ENCODE peak calls at places on chromosomes 7 and 10, in seven cellular contexts. I, Y, A, F, O, H and C are unnamed samples.

GRCh38 chr10:51325649-51326048 is 251.4 kb downstream of the PRKG1 start:
- DNase-seq in F (no peak), O (no peak), H (no peak), I (no peak), Y (no peak), A (no peak), C (no peak)

GRCh38 chr10:59833810-59834209 is 72.5 kb downstream of the CCDC6 start:
- DNase-seq in A (no peak), H (no peak), O (no peak), Y (no peak), I (no peak), F (no peak), C (no peak)

GRCh38 chr10:37734971-37735370 is 122.4 kb downstream of the ZNF248 start:
- DNase-seq in I (peak), Y (peak), O (no peak), H (no peak), F (no peak), A (peak), C (no peak)

GRCh38 chr7:85673881-85674280 is 487.0 kb upstream of the SEMA3D start:
- DNase-seq in F (no peak), I (no peak), O (no peak), A (peak), H (no peak), Y (no peak), C (no peak)

GRCh38 chr7:66167773-66168367 is 37.3 kb upstream of the TPST1 start:
- DNase-seq in A (peak), I (no peak), F (no peak), O (no peak), Y (no peak), H (peak), C (no peak)

GRCh38 chr10:126663328-126663727 is 7.2 kb downstream of the C10orf90 start:
- DNase-seq in Y (no peak), O (peak), A (no peak), H (no peak), I (no peak), F (no peak), C (no peak)

GRCh38 chr7:140656548-140657515 is 15.9 kb upstream of the ADCK2 start:
- DNase-seq in F (no peak), Y (peak), H (no peak), I (no peak), O (no peak), A (peak), C (no peak)

GRCh38 chr7:98755138-98755898 is 114.5 kb downstream of the TMEM130 start:
- DNase-seq in H (no peak), F (no peak), Y (no peak), I (no peak), A (no peak), O (peak), C (no peak)

GRCh38 chr10:88528791-88529190 is 54.3 kb downstream of the RNLS start:
- DNase-seq in I (no peak), A (no peak), O (no peak), Y (no peak), H (no peak), F (no peak), C (no peak)

GRCh38 chr10:127142141-127142540 is 54.2 kb downstream of the INSYN2A start:
- DNase-seq in H (no peak), F (no peak), A (no peak), O (no peak), Y (peak), I (no peak), C (no peak)

GRCh38 chr10:89215511-89215910 is 8.4 kb upstream of the CH25H start:
- DNase-seq in O (no peak), A (peak), Y (no peak), H (no peak), F (no peak), I (no peak), C (no peak)

GRCh38 chr7:157494506-157495176 is 157.8 kb downstream of the DNAJB6 start:
- DNase-seq in O (no peak), F (no peak), H (no peak), I (no peak), A (no peak), Y (no peak), C (no peak)

GRCh38 chr7:155489862-155490696 is 32.1 kb downstream of the EN2 start:
- DNase-seq in O (no peak), F (no peak), A (no peak), Y (peak), H (no peak), I (no peak), C (no peak)

GRCh38 chr10:132549416-132549815 is 11.8 kb downstream of the INPP5A start:
- DNase-seq in H (no peak), I (no peak), A (no peak), F (no peak), O (no peak), Y (no peak), C (no peak)

GRCh38 chr7:51141451-51141971 is 175.1 kb downstream of the COBL start:
- DNase-seq in I (peak), Y (peak), O (peak), H (no peak), F (no peak), A (peak), C (no peak)

GRCh38 chr10:103238506-103239252 is 7.0 kb upstream of the RPEL1 start:
- DNase-seq in I (no peak), A (peak), Y (peak), O (no peak), F (no peak), H (no peak), C (no peak)

GRCh38 chr7:112205348-112206237 is 606 bp downstream of the DOCK4 start:
- DNase-seq in O (peak), H (no peak), I (peak), A (peak), F (no peak), Y (peak), C (peak)

GRCh38 chr10:21724695-21725371 is 190.8 kb downstream of the MLLT10 start:
- DNase-seq in F (peak), O (peak), H (peak), A (peak), Y (peak), I (peak), C (peak)

GRCh38 chr10:74150151-74151056 is at the start of gene AP3M1:
- DNase-seq in F (peak), I (peak), H (no peak), A (peak), O (peak), Y (no peak), C (peak)

GRCh38 chr7:141225916-141226618 is 152.2 kb downstream of the TMEM178B start:
- DNase-seq in O (no peak), Y (no peak), A (no peak), H (no peak), I (no peak), F (no peak), C (no peak)

GRCh38 chr10:45809829-45810228 is 37.5 kb downstream of the AGAP4 start:
- DNase-seq in H (no peak), A (no peak), Y (no peak), F (no peak), O (no peak), I (no peak), C (no peak)

GRCh38 chr10:24622781-24623301 is 100.8 kb downstream of the ARHGAP21 start:
- DNase-seq in H (no peak), Y (no peak), I (no peak), F (no peak), A (peak), O (no peak), C (no peak)

GRCh38 chr10:83881647-83882046 is 257.7 kb upstream of the GHITM start:
- DNase-seq in Y (no peak), O (peak), I (no peak), H (no peak), F (no peak), A (no peak), C (no peak)

GRCh38 chr10:99337261-99337905 is 8.2 kb downstream of the CNNM1 start:
- DNase-seq in I (no peak), A (no peak), Y (peak), H (no peak), O (no peak), F (no peak), C (no peak)

GRCh38 chr10:79246606-79247275 is 100.5 kb upstream of the PPIF start:
- DNase-seq in Y (no peak), I (no peak), H (no peak), O (no peak), F (no peak), A (peak), C (no peak)

GRCh38 chr7:158409816-158410330 is 177.8 kb downstream of the PTPRN2 start:
- DNase-seq in H (no peak), Y (no peak), A (no peak), I (no peak), O (no peak), F (no peak), C (no peak)

GRCh38 chr7:157885140-157885539 is 548.3 kb downstream of the DNAJB6 start:
- DNase-seq in O (no peak), Y (no peak), F (no peak), A (no peak), I (no peak), H (no peak), C (no peak)

GRCh38 chr10:4661572-4662255 is 164.3 kb upstream of the AKR1E2 start:
- DNase-seq in Y (no peak), H (no peak), I (no peak), F (no peak), O (no peak), A (peak), C (no peak)

GRCh38 chr7:93036807-93037206 is 81.0 kb downstream of the SAMD9 start:
- DNase-seq in O (no peak), A (no peak), H (no peak), F (no peak), I (no peak), Y (no peak), C (no peak)

GRCh38 chr7:8155836-8156235 is 106.1 kb downstream of the ICA1 start:
- DNase-seq in I (no peak), F (no peak), O (peak), Y (no peak), H (no peak), A (no peak), C (no peak)

GRCh38 chr7:94394058-94394398 is 667 bp upstream of the COL1A2 start:
- DNase-seq in F (no peak), O (no peak), H (no peak), A (no peak), Y (no peak), I (no peak), C (no peak)

GRCh38 chr10:52877453-52877852 is 104.9 kb upstream of the MBL2 start:
- DNase-seq in H (no peak), F (no peak), O (no peak), A (no peak), Y (no peak), I (no peak), C (no peak)

GRCh38 chr10:25296324-25296723 is 121.5 kb downstream of the GPR158 start:
- DNase-seq in I (no peak), A (no peak), Y (no peak), H (no peak), O (no peak), F (no peak), C (no peak)

GRCh38 chr10:16787361-16787791 is 29.8 kb downstream of the RSU1 start:
- DNase-seq in F (peak), A (no peak), Y (no peak), I (no peak), O (no peak), H (no peak), C (peak)

GRCh38 chr7:143490719-143491306 is 13.1 kb downstream of the TAS2R41 start:
- DNase-seq in Y (peak), A (peak), F (no peak), I (no peak), O (no peak), H (no peak), C (no peak)